ENCODE peak calls at places on chromosomes 16 and 17, in four cellular contexts. M is fibroblast of the aortic adventitia, G is GM10248, L is GM12864. W is an unnamed sample.

GRCh38 chr17:44322236-44322895 is 2.3 kb downstream of the SLC25A39 start:
- DNase-seq in M (no peak), G (no peak), L (no peak), W (no peak)

GRCh38 chr17:63685578-63685977 is 14.3 kb downstream of the LIMD2 start:
- DNase-seq in M (no peak), G (no peak), L (no peak), W (no peak)

GRCh38 chr16:12958366-12958765 is 57.0 kb downstream of the SHISA9 start:
- DNase-seq in M (no peak), G (no peak), L (no peak), W (no peak)

GRCh38 chr16:2056077-2056476 is 8.3 kb downstream of the TSC2 start:
- DNase-seq in M (no peak), G (no peak), L (no peak), W (no peak)

GRCh38 chr17:40092581-40092980 is 7.8 kb downstream of the NR1D1 start:
- DNase-seq in M (no peak), G (no peak), L (no peak), W (no peak)

GRCh38 chr16:85137323-85138072 is 25.2 kb upstream of the CIBAR2 start:
- DNase-seq in M (peak), G (no peak), L (no peak), W (no peak)

GRCh38 chr17:65556910-65557348 is 4.5 kb downstream of the AXIN2 start:
- DNase-seq in M (peak), G (no peak), L (no peak), W (no peak)

GRCh38 chr17:63555475-63556156 is 5.3 kb downstream of the DCAF7 start:
- DNase-seq in M (no peak), G (no peak), L (no peak), W (no peak)

GRCh38 chr17:79695293-79696158 is 35.2 kb upstream of the ENPP7 start:
- DNase-seq in M (peak), G (no peak), L (no peak), W (no peak)

GRCh38 chr17:66540131-66540781 is 237.8 kb downstream of the PRKCA start:
- DNase-seq in M (peak), G (no peak), L (no peak), W (no peak)

GRCh38 chr16:88484505-88485365 is 31.7 kb downstream of the ZFPM1 start:
- DNase-seq in M (no peak), G (no peak), L (no peak), W (no peak)

GRCh38 chr16:7209598-7209997 is 123.0 kb upstream of the RBFOX1 start:
- DNase-seq in M (no peak), G (no peak), L (no peak), W (no peak)

GRCh38 chr17:43766413-43767052 is 7.9 kb upstream of the SOST start:
- DNase-seq in M (peak), G (no peak), L (no peak), W (no peak)

GRCh38 chr17:67157732-67158639 is 87.0 kb downstream of the HELZ start:
- DNase-seq in M (peak), G (peak), L (no peak), W (peak)

GRCh38 chr16:81855552-81856153 is 76.6 kb downstream of the PLCG2 start:
- DNase-seq in M (no peak), G (no peak), L (no peak), W (no peak)

GRCh38 chr17:44002141-44002848 is 2.1 kb upstream of the NAGS start:
- DNase-seq in M (peak), G (no peak), L (no peak), W (no peak)

GRCh38 chr17:54967621-54968258 is 714 bp downstream of the COX11 start:
- DNase-seq in M (peak), G (peak), L (no peak), W (peak)

GRCh38 chr17:20896153-20896649 is 146.6 kb downstream of the USP22 start:
- DNase-seq in M (peak), G (peak), L (no peak), W (no peak)

GRCh38 chr16:13049688-13050087 is 148.3 kb downstream of the SHISA9 start:
- DNase-seq in M (no peak), G (no peak), L (no peak), W (no peak)

GRCh38 chr17:50560185-50560824 is at the start of gene CACNA1G:
- DNase-seq in M (peak), G (peak), L (no peak), W (peak)

GRCh38 chr17:40555296-40556190 is 9.7 kb downstream of the CCR7 start:
- DNase-seq in M (no peak), G (no peak), L (no peak), W (no peak)

GRCh38 chr17:61658183-61658582 is 67.2 kb upstream of the NACA2 start:
- DNase-seq in M (no peak), G (no peak), L (no peak), W (no peak)

GRCh38 chr17:269616-270514 is 82.7 kb downstream of the RPH3AL start:
- DNase-seq in M (no peak), G (no peak), L (no peak), W (no peak)

GRCh38 chr17:74335529-74336062 is 9.6 kb downstream of the KIF19 start:
- DNase-seq in M (no peak), G (no peak), L (no peak), W (no peak)

GRCh38 chr17:32659419-32659842 is 172.6 kb downstream of the CDK5R1 start:
- DNase-seq in M (peak), G (peak), L (peak), W (peak)

GRCh38 chr17:68704897-68705296 is 103.7 kb upstream of the FAM20A start:
- DNase-seq in M (peak), G (no peak), L (no peak), W (no peak)

GRCh38 chr16:49486350-49486749 is 112.7 kb downstream of the C16orf78 start:
- DNase-seq in M (no peak), G (no peak), L (no peak), W (no peak)

GRCh38 chr16:2296662-2297505 is 29.0 kb upstream of the RNPS1 start:
- DNase-seq in M (peak), G (peak), L (no peak), W (peak)

GRCh38 chr16:26317885-26318284 is 626.1 kb downstream of the HS3ST4 start:
- DNase-seq in M (no peak), G (no peak), L (no peak), W (no peak)

GRCh38 chr16:58034786-58035185 is 9.2 kb downstream of the MMP15 start:
- DNase-seq in M (no peak), G (no peak), L (no peak), W (no peak)

GRCh38 chr17:79114455-79115301 is 40.1 kb downstream of the ENGASE start:
- DNase-seq in M (peak), G (no peak), L (no peak), W (no peak)

GRCh38 chr17:6868579-6868978 is 37.0 kb upstream of the TEKT1 start:
- DNase-seq in M (no peak), G (no peak), L (no peak), W (no peak)

GRCh38 chr17:42121066-42121769 is at the start of gene KAT2A:
- DNase-seq in M (peak), G (peak), L (peak), W (peak)

GRCh38 chr16:30335598-30336474 is 19.3 kb downstream of the CD2BP2 start:
- DNase-seq in M (peak), G (no peak), L (no peak), W (no peak)

GRCh38 chr17:28334666-28335200 is 539 bp downstream of the IFT20 start:
- DNase-seq in M (no peak), G (no peak), L (no peak), W (no peak)
- TF ChIP-seq CTCF in M (no peak), G (no peak), L (no peak), W (no peak)

DNA sequence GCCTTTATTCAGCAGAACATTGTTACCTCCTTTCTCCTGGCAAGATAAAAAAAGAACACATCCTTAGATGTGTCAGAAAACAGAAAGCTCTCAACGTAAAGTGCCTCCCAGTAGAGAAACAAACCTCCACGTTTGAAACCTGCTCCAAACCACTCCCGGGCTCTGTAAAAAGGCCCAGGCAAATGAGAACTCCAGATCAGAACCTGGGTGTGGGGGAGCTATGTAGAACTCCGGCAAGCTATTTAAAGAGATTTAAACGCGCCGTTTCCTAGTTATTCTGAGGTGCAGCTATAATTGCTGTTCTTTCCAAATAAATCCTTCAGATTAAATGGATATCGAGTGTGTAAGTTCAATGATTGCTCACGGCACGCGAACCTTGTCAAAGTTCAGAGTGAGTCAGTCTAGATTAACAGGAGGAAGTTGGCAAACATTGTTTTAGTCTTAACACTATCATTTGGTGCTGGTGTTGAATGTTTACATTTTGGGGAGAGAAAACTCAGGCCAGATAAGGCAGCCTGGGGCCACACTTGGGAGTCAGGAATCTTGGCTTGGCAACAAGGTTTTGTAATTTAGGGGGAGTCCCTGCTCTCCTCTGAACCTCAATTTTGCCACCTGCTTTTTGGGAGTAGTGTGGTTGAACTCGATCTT is 92.9 kb upstream of the SALL1 start:
- DNase-seq in M (peak), G (no peak), L (no peak), W (no peak)
- TF ChIP-seq CTCF in M (no peak), G (no peak), L (no peak), W (no peak)

GRCh38 chr16:76157629-76158028 is 119.6 kb upstream of the CNTNAP4 start:
- DNase-seq in M (no peak), G (no peak), L (no peak), W (no peak)
- TF ChIP-seq CTCF in M (no peak), G (no peak), L (no peak), W (no peak)

GRCh38 chr17:82334204-82334621 is 647 bp upstream of the SECTM1 start:
- DNase-seq in M (no peak), G (no peak), L (no peak), W (no peak)

GRCh38 chr17:82332669-82333278 is 792 bp downstream of the SECTM1 start:
- DNase-seq in M (peak), G (no peak), L (no peak), W (peak)

GRCh38 chr17:82331345-82331939 is 2.1 kb downstream of the SECTM1 start:
- DNase-seq in M (no peak), G (no peak), L (no peak), W (no peak)

GRCh38 chr17:82334622-82335394 is 1.2 kb upstream of the SECTM1 start:
- DNase-seq in M (peak), G (no peak), L (no peak), W (no peak)

DNA sequence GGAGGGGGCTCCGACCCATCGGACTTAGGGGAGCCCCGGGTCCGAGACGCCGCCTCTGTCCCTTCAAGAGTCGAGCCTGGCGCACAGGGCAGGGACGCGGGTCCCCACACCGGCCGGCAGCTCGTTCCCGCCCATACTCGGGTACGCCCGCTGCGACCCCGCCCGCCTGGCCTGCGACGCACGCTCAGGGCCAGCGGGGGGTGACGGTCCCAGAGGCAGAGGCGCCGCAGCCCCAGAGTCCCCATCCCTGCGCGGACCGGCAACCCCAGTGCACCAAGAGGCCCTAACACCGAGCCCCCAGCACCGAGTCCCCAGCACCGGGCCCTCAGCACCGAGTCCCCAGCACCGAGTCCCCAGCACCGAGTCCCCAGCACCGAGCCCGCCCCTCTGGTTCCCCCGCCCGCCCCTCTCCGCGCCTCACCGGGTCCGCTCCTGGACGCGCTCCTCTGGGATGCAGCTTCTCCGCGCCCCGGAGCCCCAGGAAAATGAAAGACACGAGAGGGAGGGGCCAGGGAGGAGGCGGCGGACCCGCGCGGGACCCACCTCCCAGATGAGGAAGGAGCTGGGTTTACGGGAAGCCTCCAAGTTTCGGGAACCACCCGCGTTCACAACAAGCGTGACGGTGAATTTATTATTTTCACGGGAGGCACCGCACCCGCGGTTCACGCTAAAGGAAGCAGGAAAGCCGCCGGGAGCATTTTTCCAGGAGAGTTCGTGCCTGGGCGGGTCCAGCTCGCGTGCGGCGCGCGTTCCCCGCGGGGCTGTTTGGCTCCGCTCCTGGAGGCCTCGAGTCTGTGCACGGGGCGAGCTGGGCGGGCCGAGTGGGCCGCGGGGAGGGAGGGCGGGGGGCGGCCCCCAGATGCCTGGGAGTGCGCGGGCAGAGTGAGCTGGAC is at the start of gene SECTM1:
- DNase-seq in M (peak), G (no peak), L (no peak), W (no peak)
- TF ChIP-seq CTCF in M (no peak), G (no peak), L (no peak), W (no peak)

DNA sequence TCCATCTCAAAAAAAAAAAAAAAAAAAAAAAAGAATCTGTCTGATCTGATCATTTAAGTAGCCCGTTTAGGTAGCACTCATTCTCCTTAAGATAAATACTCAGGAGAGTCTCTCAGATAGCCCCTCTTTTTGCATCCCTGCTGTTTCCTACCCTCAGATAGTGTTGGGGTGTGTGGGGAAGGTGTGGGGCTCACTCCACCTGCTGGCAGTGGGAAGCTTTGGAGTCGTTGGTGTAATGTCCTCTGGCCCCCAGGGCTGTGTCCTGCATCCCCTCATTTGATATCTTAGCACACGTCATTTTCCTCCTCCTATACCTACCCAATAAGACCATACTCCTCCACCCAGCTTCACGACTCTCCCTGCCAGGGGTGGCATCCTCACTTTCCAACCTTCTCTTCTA is 20.5 kb upstream of the MYH10 start:
- DNase-seq in M (no peak), G (no peak), L (no peak), W (no peak)
- TF ChIP-seq CTCF in M (no peak), G (peak), L (peak), W (peak)

GRCh38 chr16:56041556-56042140 is 149.6 kb upstream of the GNAO1 start:
- DNase-seq in M (no peak), G (peak), L (no peak), W (peak)
- TF ChIP-seq CTCF in M (no peak), G (peak), L (peak), W (peak)

DNA sequence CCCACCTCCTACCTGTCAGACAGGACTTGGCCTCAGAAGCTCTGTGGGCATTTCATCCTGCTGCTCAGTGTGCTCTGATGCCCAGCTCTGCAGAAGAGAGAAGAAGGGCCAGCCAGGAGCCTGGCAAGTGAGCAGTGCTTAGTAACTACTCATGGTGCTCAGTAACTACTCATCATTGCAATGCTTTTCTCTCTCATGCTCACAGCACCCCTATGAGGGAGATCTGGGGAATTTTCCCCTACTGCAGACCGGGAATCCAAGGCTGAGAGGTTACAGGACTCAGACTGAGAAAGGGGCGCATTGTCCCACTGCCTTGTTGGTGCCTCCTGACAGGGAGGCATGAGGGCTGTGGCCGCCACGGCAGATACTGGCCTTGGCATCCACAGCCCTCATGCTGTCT is 261.1 kb downstream of the C16orf95 start:
- DNase-seq in M (peak), G (no peak), L (no peak), W (no peak)
- TF ChIP-seq CTCF in M (peak), G (no peak), L (no peak), W (no peak)

GRCh38 chr16:51374790-51375189 is 223.7 kb upstream of the SALL1 start:
- DNase-seq in M (no peak), G (no peak), L (no peak), W (no peak)

GRCh38 chr16:51374346-51374745 is 223.3 kb upstream of the SALL1 start:
- DNase-seq in M (peak), G (no peak), L (no peak), W (no peak)

DNA sequence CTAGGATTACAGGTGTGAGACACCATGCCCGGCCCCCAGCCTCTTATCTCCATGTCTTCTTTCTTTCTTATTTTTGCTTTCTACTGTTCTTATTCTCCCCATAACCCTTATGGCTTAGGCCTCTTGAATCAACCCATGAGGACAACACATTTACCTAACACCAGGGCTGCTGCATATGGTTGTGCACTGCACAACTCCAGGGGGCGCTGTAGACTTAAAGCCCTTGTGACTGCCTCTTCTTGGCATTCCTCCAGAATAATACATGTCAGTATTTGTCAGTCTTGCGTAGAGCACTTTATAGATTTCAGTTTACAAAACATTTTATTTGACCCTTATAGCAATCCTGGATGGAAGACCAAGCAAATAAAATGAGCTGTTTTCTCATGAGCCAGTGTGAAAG is 225.0 kb upstream of the SALL1 start:
- DNase-seq in M (no peak), G (no peak), L (no peak), W (no peak)
- TF ChIP-seq CTCF in M (peak), G (no peak), L (no peak), W (no peak)